ENCODE peak calls at places on chromosomes 7 and 10, in four cellular contexts. D is foreskin fibroblast, A is upper lobe of right lung, W is hepatocyte. H is an unnamed sample.

GRCh38 chr10:1461016-1461415 is 276.3 kb downstream of the ADARB2 start:
- DNase-seq in A (no peak), D (no peak), W (no peak), H (no peak)

GRCh38 chr10:103661198-103661950 is 167.9 kb downstream of the NEURL1 start:
- DNase-seq in D (peak), A (peak), W (peak), H (no peak)

GRCh38 chr10:14671383-14671782 is 103.3 kb downstream of the FAM107B start:
- DNase-seq in D (peak), A (no peak), W (peak), H (no peak)

GRCh38 chr10:88032566-88032965 is 169.1 kb downstream of the PTEN start:
- DNase-seq in D (peak), W (no peak), A (no peak), H (no peak)

GRCh38 chr7:101216860-101217387 is 457 bp downstream of the PLOD3 start:
- DNase-seq in W (no peak), A (no peak), D (no peak), H (no peak)

GRCh38 chr10:122325235-122325634 is 49.3 kb upstream of the PLEKHA1 start:
- DNase-seq in W (no peak), D (no peak), A (no peak), H (no peak)

GRCh38 chr10:47031251-47031952 is 120.2 kb downstream of the PTPN20 start:
- DNase-seq in D (peak), W (peak), A (peak), H (no peak)

GRCh38 chr7:1593091-1593866 is 23.4 kb upstream of the PSMG3 start:
- DNase-seq in W (no peak), D (no peak), A (no peak), H (no peak)

GRCh38 chr10:59830601-59831259 is 75.6 kb downstream of the CCDC6 start:
- DNase-seq in A (no peak), D (peak), W (peak), H (no peak)

GRCh38 chr10:119305860-119306513 is 98.6 kb downstream of the GRK5 start:
- DNase-seq in A (no peak), D (peak), W (peak), H (peak)

GRCh38 chr7:36037121-36037662 is 115.9 kb upstream of the EEPD1 start:
- DNase-seq in D (peak), A (no peak), W (peak), H (no peak)

GRCh38 chr10:91313761-91314520 is 93.5 kb downstream of the PCGF5 start:
- DNase-seq in A (no peak), D (peak), W (no peak), H (peak)

GRCh38 chr7:29596593-29597178 is 33.1 kb downstream of the PRR15 start:
- DNase-seq in W (no peak), A (no peak), D (no peak), H (no peak)

GRCh38 chr7:86884152-86884551 is 175.3 kb downstream of the ELAPOR2 start:
- DNase-seq in W (peak), A (no peak), D (no peak), H (no peak)
- TF ChIP-seq CTCF in W (no peak), A (no peak), D (no peak), H (no peak)

DNA sequence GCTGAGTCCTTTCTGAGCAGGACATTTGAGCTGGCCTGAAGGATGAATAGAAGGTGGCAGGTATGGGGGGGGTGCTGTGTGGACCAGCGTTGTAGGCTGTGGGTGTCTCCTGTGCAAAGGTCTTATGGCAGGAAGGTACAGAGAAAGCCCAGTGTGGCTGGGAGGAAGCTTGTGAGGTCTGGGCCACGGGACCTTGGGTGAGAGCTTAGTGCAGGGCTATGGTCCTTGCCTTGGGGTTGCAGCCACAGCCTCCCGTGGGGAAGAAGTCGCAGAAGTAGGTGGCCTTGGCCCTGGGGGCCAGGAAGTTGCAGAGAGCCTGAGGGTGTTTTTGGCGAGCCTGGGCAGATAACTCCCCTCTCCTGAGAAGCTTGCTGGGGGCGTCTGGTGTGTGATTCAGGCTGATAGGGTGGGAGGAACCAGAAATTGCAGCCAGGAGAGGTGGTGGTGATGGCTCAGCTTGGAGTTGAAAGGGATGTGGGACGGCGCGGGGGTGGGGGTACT is 172.0 kb upstream of the TNRC18 start:
- DNase-seq in A (no peak), D (peak), W (peak), H (no peak)
- H3K4me3 ChIP-seq in A (peak), D (peak), W (peak), H (peak)

DNA sequence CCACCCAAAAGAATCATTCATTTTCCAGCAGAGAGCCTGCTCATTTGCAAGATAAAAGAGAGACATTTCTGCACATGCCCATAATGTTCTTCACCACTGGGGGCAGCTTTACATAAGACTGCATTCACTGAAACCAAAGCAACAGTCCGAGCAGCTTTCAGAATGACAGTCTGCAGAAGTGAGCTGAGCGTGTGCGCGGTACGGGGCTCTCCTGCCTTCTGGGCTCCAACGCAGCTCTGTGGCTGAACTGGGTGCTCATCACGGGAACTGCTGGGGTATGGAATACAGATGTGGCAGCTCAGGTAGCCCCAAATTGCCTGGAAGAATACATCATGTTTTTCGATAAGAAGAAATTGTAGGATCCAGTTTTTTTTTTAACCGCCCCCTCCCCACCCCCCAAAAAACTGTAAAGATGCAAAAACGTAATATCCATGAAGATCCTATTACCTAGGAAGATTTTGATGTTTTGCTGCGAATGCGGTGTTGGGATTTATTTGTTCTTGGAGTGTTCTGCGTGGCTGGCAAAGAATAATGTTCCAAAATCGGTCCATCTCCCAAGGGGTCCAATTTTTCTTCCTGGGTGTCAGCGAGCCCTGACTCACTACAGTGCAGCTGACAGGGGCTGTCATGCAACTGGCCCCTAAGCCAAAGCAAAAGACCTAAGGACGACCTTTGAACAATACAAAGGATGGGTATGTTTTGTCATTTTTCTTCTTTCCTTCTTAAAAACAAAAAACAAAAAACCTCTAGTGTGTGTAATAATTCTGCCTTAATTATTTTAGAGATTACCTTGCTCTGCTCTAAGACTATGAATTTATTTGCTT is at the start of gene LRRTM3:
- DNase-seq in A (no peak), D (peak), W (peak), H (peak)
- TF ChIP-seq CTCF in A (peak), D (peak), W (peak), H (peak)

DNA sequence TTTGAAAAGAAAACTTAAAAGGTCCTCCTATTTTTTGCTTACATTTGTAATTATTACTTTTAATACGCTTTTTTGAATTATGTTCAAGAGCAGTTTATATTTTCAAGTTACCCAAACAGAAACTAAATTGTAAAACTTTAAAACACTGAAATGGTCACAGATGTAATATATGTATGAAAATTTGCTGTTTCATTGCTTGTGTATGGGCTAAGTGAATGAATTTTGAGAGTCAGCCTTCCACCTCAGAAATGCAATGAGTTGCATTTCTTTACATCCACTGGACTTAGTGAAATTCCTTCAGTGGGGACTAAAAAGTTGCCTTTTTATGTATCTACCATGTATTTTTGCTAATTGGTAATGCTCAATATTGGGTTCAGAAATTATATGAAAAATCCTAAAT is 1.6 kb downstream of the VPS26A start:
- DNase-seq in W (no peak), A (no peak), D (no peak), H (no peak)
- H3K4me3 ChIP-seq in W (peak), A (peak), D (peak), H (peak)

GRCh38 chr7:20310963-20311742 is 19.5 kb upstream of the ITGB8 start:
- DNase-seq in W (peak), D (peak), A (no peak), H (no peak)
- TF ChIP-seq CTCF in W (peak), D (peak), A (peak), H (peak)

DNA sequence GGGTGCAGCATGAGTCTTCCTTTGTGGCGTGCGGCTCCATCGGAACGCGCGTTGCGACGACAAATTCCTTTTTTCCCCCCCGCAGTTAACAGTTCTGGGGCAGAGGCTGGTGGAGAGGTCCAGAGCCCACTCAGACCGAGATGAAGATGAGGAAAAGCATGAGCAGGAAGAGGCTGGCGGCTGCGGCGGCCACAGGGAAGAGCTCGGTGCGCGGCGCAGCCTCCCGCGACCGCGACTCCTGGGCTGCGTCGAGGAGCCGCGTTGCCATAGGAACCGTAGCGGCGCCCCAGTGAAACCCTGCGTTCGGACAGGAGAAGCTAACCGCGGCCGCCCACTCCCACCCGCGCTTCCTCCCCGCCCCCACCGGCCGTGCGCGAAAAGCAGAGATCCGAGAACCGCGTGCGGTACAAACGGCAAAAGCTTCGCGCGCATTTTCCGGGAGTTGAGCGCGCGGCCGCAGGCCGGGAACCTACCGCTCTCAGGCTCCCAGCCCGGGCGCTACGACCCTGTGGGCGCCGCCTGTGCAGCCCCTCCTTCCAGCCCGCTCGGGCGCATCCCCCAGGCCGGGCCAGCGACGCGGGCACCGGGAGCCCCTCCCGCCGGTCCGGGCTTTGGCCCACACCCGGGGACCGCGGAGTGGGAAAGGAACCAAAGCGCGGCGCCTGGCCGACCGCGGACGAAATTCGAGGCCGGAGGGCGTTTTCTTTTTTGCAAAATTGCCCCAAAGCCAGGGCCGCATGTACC is 130.7 kb downstream of the SPAG6 start:
- DNase-seq in W (peak), D (peak), A (no peak), H (no peak)
- H3K4me3 ChIP-seq in W (peak), D (peak), A (peak), H (peak)

DNA sequence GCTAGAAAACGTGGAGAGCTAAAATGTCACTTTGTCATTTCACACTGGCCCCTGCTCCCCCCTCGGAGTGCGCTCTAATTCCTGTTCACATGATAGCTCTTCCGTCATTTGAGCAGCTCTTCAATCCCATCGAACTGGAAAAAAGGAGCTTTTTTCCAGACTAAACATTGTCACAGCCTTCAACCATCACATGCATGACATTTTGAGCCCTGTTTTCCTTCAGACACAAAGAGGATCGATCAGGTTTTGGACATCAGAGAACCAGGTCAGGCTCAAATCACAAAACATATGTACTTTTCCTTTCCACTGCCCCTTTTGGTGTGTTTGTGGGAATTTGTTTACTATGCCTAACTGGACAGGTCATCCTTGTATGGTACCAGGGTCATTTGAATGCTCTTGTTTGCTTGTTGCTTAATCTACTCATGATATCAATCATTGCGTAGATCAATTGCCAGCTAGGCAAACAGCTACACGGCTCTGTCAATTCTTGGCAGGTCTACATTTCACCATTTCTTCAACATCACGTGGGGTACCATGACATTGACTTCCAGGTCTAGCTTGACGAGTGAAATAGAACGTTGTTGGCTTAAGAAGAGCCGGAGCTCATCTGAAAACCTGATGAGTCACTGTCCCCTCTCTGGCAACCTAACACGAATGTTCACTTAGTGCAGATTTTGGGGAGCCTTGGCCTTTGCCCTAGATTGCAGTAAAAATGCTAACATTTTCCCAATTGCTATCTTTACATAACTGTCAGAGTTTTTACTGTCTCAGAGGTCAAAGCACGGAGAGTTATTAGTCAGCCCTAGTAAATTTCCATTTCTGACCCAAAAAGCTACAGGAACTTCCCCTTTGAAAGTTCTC is 87.3 kb downstream of the LYZL2 start:
- DNase-seq in A (no peak), D (no peak), W (no peak), H (no peak)
- TF ChIP-seq CTCF in A (no peak), D (no peak), W (no peak), H (no peak)

DNA sequence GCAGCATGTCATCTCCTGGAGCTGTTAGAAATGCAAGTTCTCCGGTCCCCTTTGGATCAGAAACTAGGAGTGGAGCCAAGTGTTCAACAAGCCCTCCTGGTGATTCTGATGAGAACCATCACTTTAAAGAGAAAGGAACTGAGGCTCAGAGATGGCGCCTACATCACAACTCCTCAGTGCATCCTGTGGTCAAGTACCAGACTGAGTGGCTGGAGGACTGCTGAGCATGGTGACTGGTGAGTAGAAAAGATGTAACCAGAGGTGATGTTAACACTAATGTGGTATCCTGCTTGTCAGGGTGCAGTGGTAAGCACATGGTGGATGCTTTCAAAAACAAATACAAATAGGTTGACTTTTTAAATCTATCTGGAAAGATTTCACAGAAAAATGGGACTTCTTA is 3.5 kb upstream of the OIT3 start:
- DNase-seq in A (no peak), D (no peak), W (no peak), H (no peak)
- H3K4me3 ChIP-seq in A (no peak), D (no peak), W (no peak), H (no peak)

DNA sequence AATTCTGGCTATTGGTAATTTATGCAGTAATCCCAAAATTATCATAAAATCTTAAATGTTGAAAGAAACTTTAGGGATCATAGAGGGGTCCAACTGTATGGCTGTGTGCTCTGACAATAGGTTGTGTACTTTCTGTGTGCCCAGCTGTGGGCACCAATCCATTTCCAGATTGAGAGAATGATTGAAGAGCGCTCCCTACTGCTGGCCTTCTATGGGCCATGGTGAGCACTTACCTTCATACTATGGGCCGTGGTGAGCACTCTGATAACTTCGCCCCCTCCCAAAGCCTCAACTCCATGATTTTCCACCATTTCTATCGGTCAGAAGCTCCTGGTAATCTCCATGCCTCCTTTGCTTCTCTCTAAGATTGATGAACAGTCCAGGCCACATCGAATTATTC is 118.6 kb downstream of the STRA8 start:
- DNase-seq in A (no peak), D (no peak), W (no peak), H (no peak)
- TF ChIP-seq CTCF in A (no peak), D (no peak), W (no peak), H (peak)

DNA sequence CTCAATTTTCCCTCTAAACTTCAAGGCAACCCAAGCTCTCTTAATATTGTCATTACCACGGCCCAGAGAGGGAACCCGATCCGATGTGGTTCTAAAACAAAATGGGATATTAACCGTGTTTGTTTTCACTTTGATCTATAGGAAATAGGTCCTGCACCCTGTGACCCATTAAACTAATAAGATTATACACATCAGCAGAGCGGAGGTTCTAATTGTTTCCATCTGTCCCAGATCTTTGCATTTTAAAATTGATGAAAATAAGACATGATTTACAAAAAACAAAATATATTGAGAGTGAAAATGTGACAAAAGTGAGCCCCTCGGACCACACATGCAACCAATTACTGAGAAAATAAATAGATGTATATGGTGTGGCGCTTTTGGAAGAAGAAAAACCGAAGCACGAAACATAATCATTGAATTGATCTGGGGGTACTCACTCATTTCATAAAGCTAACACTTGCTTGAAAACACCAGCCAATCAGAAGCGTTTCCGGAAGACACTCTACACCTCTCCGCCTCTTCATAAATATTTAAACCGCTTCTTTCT is 290.2 kb upstream of the NFE2L3 start:
- DNase-seq in A (no peak), W (no peak), D (peak), H (no peak)
- H3K4me3 ChIP-seq in A (peak), W (peak), D (peak), H (peak)